ENCODE peak calls at places on chromosome 1, in five cellular contexts. W is RWPE2, D is tibial artery, G is heart left ventricle, O is neural progenitor cell. B is an unnamed sample. For H3K4me1 and H3K27me3, the result is how much of the 10 kb centered on the place peaks cover.

GRCh38 chr1:178566187-178566586 is 53.3 kb downstream of the TEX35 start:
- DNase-seq in D (no peak), W (no peak), O (no peak), G (no peak), B (no peak)

GRCh38 chr1:156025873-156026272 is 5.1 kb upstream of the SSR2 start:
- DNase-seq in W (no peak), O (peak), D (no peak), G (peak), B (no peak)

GRCh38 chr1:180033387-180033786 is 78.8 kb downstream of the CEP350 start:
- DNase-seq in W (no peak), D (no peak), G (no peak), O (no peak), B (no peak)

GRCh38 chr1:1305300-1306069 is 2.2 kb downstream of the ACAP3 start:
- DNase-seq in G (peak), O (peak), W (peak), D (peak), B (peak)

GRCh38 chr1:230883964-230884363 is 15.6 kb upstream of the C1orf198 start:
- DNase-seq in O (no peak), W (no peak), G (no peak), D (no peak), B (no peak)

GRCh38 chr1:30385246-30385940 is 338.0 kb downstream of the MATN1 start:
- DNase-seq in W (no peak), G (no peak), D (peak), O (no peak), B (no peak)

GRCh38 chr1:59238993-59239392 is 57.9 kb upstream of the FGGY start:
- DNase-seq in D (no peak), G (no peak), O (no peak), W (no peak), B (no peak)

GRCh38 chr1:25484533-25484932 is 53.8 kb downstream of the MACO1 start:
- DNase-seq in W (no peak), G (no peak), D (no peak), O (no peak), B (no peak)

GRCh38 chr1:31936278-31936965 is 1.7 kb downstream of the PTP4A2 start:
- DNase-seq in G (no peak), W (no peak), D (no peak), O (no peak), B (no peak)

GRCh38 chr1:167056529-167057296 is 33.5 kb downstream of the GPA33 start:
- DNase-seq in O (peak), D (no peak), G (no peak), W (no peak), B (no peak)

GRCh38 chr1:196659471-196659870 is 7.6 kb downstream of the CFH start:
- DNase-seq in D (no peak), W (no peak), G (no peak), O (no peak), B (no peak)

GRCh38 chr1:20732071-20732587 is 374 bp downstream of the SH2D5 start:
- DNase-seq in G (no peak), O (peak), W (peak), D (no peak), B (peak)

GRCh38 chr1:41498809-41499208 is 14.3 kb upstream of the EDN2 start:
- DNase-seq in D (peak), G (peak), W (peak), O (no peak), B (no peak)

GRCh38 chr1:161068306-161069200 is 1.1 kb downstream of the ARHGAP30 start:
- DNase-seq in G (peak), D (peak), O (no peak), W (no peak), B (peak)

GRCh38 chr1:185626344-185626743 is 107.8 kb upstream of the HMCN1 start:
- DNase-seq in O (no peak), D (no peak), G (no peak), W (no peak), B (no peak)

GRCh38 chr1:163670980-163671757 is 349.4 kb downstream of the NUF2 start:
- DNase-seq in O (no peak), D (no peak), G (no peak), W (no peak), B (no peak)

GRCh38 chr1:245894843-245895242 is 612.2 kb downstream of the SMYD3 start:
- DNase-seq in W (no peak), D (no peak), O (no peak), G (no peak), B (no peak)

GRCh38 chr1:21552715-21553114 is 43.5 kb downstream of the ALPL start:
- DNase-seq in G (no peak), O (no peak), D (no peak), W (no peak), B (no peak)

GRCh38 chr1:173520799-173521198 is 43.7 kb downstream of the PRDX6 start:
- DNase-seq in G (no peak), D (no peak), W (no peak), O (no peak), B (no peak)

GRCh38 chr1:94063379-94063778 is 57.6 kb downstream of the ABCA4 start:
- DNase-seq in W (no peak), G (no peak), O (peak), D (no peak), B (no peak)

GRCh38 chr1:26469558-26469957 is 2.7 kb upstream of the HMGN2 start:
- DNase-seq in D (no peak), O (peak), G (no peak), W (no peak), B (no peak)

GRCh38 chr1:20017741-20018140 is 38.3 kb upstream of the PLA2G2A start:
- DNase-seq in D (no peak), W (no peak), G (no peak), O (no peak), B (no peak)

GRCh38 chr1:116852910-116853309 is 56.8 kb upstream of the PTGFRN start:
- DNase-seq in W (no peak), D (no peak), G (no peak), O (peak), B (no peak)

GRCh38 chr1:238642231-238642630 is 744.1 kb upstream of the CHRM3 start:
- DNase-seq in D (no peak), G (no peak), O (no peak), W (no peak), B (peak)

GRCh38 chr1:117003253-117003875 is 1.8 kb downstream of the CD101 start:
- DNase-seq in W (no peak), D (no peak), G (no peak), O (no peak), B (no peak)

GRCh38 chr1:23980725-23981063 is 567 bp upstream of the SRSF10 start:
- DNase-seq in D (no peak), O (peak), W (peak), G (no peak), B (no peak)

GRCh38 chr1:15803380-15803779 is 4.1 kb downstream of the UQCRHL start:
- DNase-seq in D (no peak), W (no peak), O (peak), G (no peak), B (peak)

GRCh38 chr1:4485878-4486277 is 168.5 kb upstream of the AJAP1 start:
- DNase-seq in G (no peak), D (no peak), O (no peak), W (no peak), B (no peak)

GRCh38 chr1:115753830-115754229 is 14.7 kb downstream of the CASQ2 start:
- DNase-seq in W (no peak), O (no peak), G (no peak), D (peak), B (no peak)

GRCh38 chr1:53367503-53368313 is 39.8 kb upstream of the LRP8 start:
- DNase-seq in G (no peak), O (no peak), W (peak), D (peak), B (peak)

GRCh38 chr1:178262101-178262500 is 168.2 kb downstream of the RASAL2 start:
- DNase-seq in D (no peak), O (peak), W (no peak), G (no peak), B (no peak)

GRCh38 chr1:77874804-77875445 is 13.5 kb upstream of the NEXN start:
- DNase-seq in W (no peak), D (no peak), O (no peak), G (no peak), B (no peak)

GRCh38 chr1:32454726-32455125 is 10.1 kb upstream of the ZBTB8B start:
- DNase-seq in D (no peak), G (no peak), W (no peak), O (peak), B (no peak)

GRCh38 chr1:221788466-221788865 is 46.6 kb upstream of the DUSP10 start:
- DNase-seq in O (peak), W (no peak), G (no peak), D (no peak), B (no peak)

GRCh38 chr1:168520832-168521231 is 23.0 kb downstream of the XCL2 start:
- DNase-seq in O (no peak), D (no peak), G (no peak), W (no peak), B (no peak)

GRCh38 chr1:33905241-33905640 is 41.4 kb downstream of the HMGB4 start:
- DNase-seq in O (no peak), G (no peak), W (no peak), D (no peak), B (no peak)

GRCh38 chr1:235076504-235077162 is 52.0 kb downstream of the TOMM20 start:
- DNase-seq in D (no peak), W (no peak), G (no peak), O (no peak), B (no peak)

DNA sequence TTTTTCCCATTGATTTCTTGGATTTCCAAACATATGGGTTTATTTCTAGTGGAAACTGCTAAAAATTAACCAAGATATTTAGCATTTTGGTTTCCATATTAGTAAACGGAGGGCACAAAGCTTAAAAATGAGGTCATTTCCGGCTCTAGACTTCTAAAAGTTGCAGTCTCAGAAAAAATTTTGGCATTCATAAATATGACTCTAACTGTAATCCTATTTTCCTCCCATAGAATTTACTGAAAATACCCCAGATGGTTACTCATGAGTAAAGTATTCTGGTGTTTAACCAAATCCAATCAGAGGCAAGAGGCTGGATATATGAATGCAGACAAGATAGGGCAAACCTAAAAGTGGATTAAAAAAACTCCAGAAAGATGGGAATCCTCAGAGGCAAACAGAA is 90.0 kb upstream of the BCL10 start:
- DNase-seq in O (no peak), D (no peak), G (no peak), W (no peak), B (no peak)
- H3K4me1 ChIP-seq in O (under half), D (half or more), G (under half), W (under half), B (under half)

GRCh38 chr1:152442765-152443164 is 28.7 kb upstream of the CRNN start:
- DNase-seq in O (no peak), G (no peak), W (no peak), D (no peak), B (no peak)
- H3K27me3 ChIP-seq in O (under half), G (under half), W (under half), D (under half), B (under half)

GRCh38 chr1:183069562-183070216 is 46.5 kb downstream of the LAMC1 start:
- DNase-seq in G (no peak), O (no peak), D (no peak), W (no peak), B (no peak)
- H3K4me1 ChIP-seq in G (under half), O (under half), D (half or more), W (under half), B (under half)

DNA sequence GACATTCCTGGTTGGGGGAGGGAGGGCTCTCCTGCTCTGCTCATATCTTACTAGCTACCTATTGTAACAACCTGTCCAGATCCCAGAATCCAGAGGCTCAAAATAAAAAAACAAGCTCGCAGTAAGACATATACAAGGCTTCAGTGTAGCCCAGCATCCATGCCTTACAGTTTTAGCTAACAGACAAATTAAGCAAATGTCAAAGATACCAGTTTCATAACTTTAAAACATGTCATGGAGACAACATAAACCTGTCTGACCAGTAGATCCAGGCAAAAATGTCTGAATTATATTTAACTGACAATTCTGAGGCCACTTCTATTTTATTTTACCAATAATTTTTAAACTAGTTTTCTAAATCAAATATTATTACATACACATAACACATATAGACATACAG is 167.7 kb upstream of the TNR start:
- DNase-seq in G (no peak), O (no peak), W (no peak), D (no peak), B (no peak)
- H3K27me3 ChIP-seq in G (under half), O (under half), W (under half), D (under half), B (under half)

GRCh38 chr1:108830119-108831008 is 26.5 kb downstream of the AKNAD1 start:
- DNase-seq in D (peak), O (no peak), W (peak), G (peak), B (no peak)
- H3K4me1 ChIP-seq in D (under half), O (under half), W (under half), G (under half), B (under half)

GRCh38 chr1:2575801-2576663 is 10.5 kb upstream of the PRXL2B start:
- DNase-seq in D (no peak), G (peak), O (no peak), W (no peak), B (no peak)

GRCh38 chr1:2571348-2571747 is 15.2 kb downstream of the TNFRSF14 start:
- DNase-seq in G (no peak), D (no peak), O (no peak), W (no peak), B (no peak)

GRCh38 chr1:2570261-2570794 is 14.2 kb downstream of the TNFRSF14 start:
- DNase-seq in W (no peak), D (no peak), O (no peak), G (no peak), B (no peak)

GRCh38 chr1:2574350-2574749 is 12.2 kb upstream of the PRXL2B start:
- DNase-seq in G (no peak), W (no peak), O (no peak), D (no peak), B (no peak)

DNA sequence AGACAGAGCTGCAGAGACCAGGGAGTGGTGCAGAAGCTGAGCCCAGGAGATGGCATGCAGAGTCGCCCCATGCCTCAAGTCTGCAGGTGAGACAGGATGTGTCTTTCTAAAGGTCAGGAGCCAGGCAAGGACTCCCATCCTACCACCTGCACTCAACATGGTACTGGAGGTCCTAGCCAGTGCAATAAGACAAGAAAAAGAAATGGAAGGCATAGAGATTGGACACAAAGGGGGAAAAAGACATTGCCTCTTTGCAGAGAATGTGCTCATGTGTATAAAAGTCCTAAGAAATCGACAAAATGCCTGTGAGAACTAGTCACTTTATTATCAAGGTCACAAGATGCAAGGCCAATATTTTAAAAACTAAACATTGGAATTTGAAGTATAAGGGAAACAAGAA is 13.3 kb upstream of the PRXL2B start:
- DNase-seq in O (no peak), W (no peak), D (no peak), G (no peak), B (no peak)
- H3K27me3 ChIP-seq in O (under half), W (under half), D (under half), G (under half), B (under half)

DNA sequence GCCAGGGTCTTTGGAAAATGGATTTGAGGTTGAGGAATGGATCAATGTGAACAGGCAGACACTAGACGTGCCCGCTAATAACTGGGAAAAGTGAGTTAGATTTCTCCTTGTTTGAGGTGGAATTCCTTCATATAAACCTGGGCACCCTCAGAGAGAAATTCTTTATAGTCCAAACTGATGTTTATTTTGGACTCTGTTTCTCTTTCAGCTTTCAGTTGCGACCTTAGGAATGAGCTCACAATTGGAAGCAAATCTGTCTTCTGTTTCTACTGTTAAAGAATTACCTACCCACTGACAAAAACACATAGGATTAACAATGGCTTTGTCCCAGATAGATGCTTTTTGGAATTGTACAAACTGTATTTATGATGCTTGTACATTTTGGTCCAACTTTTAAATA is 123.2 kb downstream of the LYPLAL1 start:
- DNase-seq in G (no peak), W (no peak), O (no peak), D (no peak), B (no peak)
- H3K4me1 ChIP-seq in G (under half), W (under half), O (under half), D (under half), B (under half)

GRCh38 chr1:6410248-6410893 is 9.3 kb downstream of the HES2 start:
- DNase-seq in W (no peak), O (peak), D (no peak), G (no peak), B (no peak)
- H3K27me3 ChIP-seq in W (under half), O (under half), D (half or more), G (under half), B (under half)